ENCODE peak calls at places on chromosomes 12 and 14, in seven cellular contexts. One of them, this sample, is unnamed.

GRCh38 chr12:116919247-116919671 is 8.5 kb downstream of the FBXW8 start:
- DNase-seq in COR-L47: no peak
- DNase-seq in germinal center: peak
- DNase-seq in CD8-positive, alpha-beta memory T cell: no peak
- DNase-seq in HL-60: peak
- DNase-seq in fibroblast of the aortic adventitia: no peak
- DNase-seq in activated naive CD4-positive, alpha-beta T cell treated with Interleukin-2 at 50 U/mL for 16 hours: no peak
- DNase-seq in this sample: peak

GRCh38 chr14:58711382-58711781 is 73.6 kb downstream of the DACT1 start:
- DNase-seq in COR-L47: no peak
- DNase-seq in germinal center: no peak
- DNase-seq in CD8-positive, alpha-beta memory T cell: no peak
- DNase-seq in HL-60: no peak
- DNase-seq in fibroblast of the aortic adventitia: no peak
- DNase-seq in activated naive CD4-positive, alpha-beta T cell treated with Interleukin-2 at 50 U/mL for 16 hours: no peak
- DNase-seq in this sample: no peak

GRCh38 chr12:6084261-6084968 is 40.1 kb downstream of the VWF start:
- DNase-seq in COR-L47: no peak
- DNase-seq in germinal center: no peak
- DNase-seq in CD8-positive, alpha-beta memory T cell: no peak
- DNase-seq in HL-60: no peak
- DNase-seq in fibroblast of the aortic adventitia: peak
- DNase-seq in activated naive CD4-positive, alpha-beta T cell treated with Interleukin-2 at 50 U/mL for 16 hours: no peak
- DNase-seq in this sample: no peak

GRCh38 chr12:117803013-117803412 is 165.8 kb downstream of the KSR2 start:
- DNase-seq in COR-L47: no peak
- DNase-seq in germinal center: no peak
- DNase-seq in CD8-positive, alpha-beta memory T cell: no peak
- DNase-seq in HL-60: no peak
- DNase-seq in fibroblast of the aortic adventitia: no peak
- DNase-seq in activated naive CD4-positive, alpha-beta T cell treated with Interleukin-2 at 50 U/mL for 16 hours: no peak
- DNase-seq in this sample: no peak

GRCh38 chr14:92456215-92457017 is 57.2 kb upstream of the RIN3 start:
- DNase-seq in COR-L47: peak
- DNase-seq in germinal center: no peak
- DNase-seq in CD8-positive, alpha-beta memory T cell: no peak
- DNase-seq in HL-60: peak
- DNase-seq in fibroblast of the aortic adventitia: peak
- DNase-seq in activated naive CD4-positive, alpha-beta T cell treated with Interleukin-2 at 50 U/mL for 16 hours: no peak
- DNase-seq in this sample: peak

GRCh38 chr12:26939953-26940352 is 1.7 kb downstream of the FGFR1OP2 start:
- DNase-seq in COR-L47: no peak
- DNase-seq in germinal center: no peak
- DNase-seq in CD8-positive, alpha-beta memory T cell: no peak
- DNase-seq in HL-60: no peak
- DNase-seq in fibroblast of the aortic adventitia: no peak
- DNase-seq in activated naive CD4-positive, alpha-beta T cell treated with Interleukin-2 at 50 U/mL for 16 hours: no peak
- DNase-seq in this sample: peak

GRCh38 chr14:23140389-23140788 is 21.3 kb upstream of the CEBPE start:
- DNase-seq in COR-L47: no peak
- DNase-seq in germinal center: no peak
- DNase-seq in CD8-positive, alpha-beta memory T cell: no peak
- DNase-seq in HL-60: no peak
- DNase-seq in fibroblast of the aortic adventitia: no peak
- DNase-seq in activated naive CD4-positive, alpha-beta T cell treated with Interleukin-2 at 50 U/mL for 16 hours: no peak
- DNase-seq in this sample: no peak

GRCh38 chr12:58745348-58746125 is 174.8 kb downstream of the LRIG3 start:
- DNase-seq in COR-L47: no peak
- DNase-seq in germinal center: no peak
- DNase-seq in CD8-positive, alpha-beta memory T cell: no peak
- DNase-seq in HL-60: no peak
- DNase-seq in fibroblast of the aortic adventitia: peak
- DNase-seq in activated naive CD4-positive, alpha-beta T cell treated with Interleukin-2 at 50 U/mL for 16 hours: no peak
- DNase-seq in this sample: no peak

GRCh38 chr12:20463920-20464524 is 95.7 kb downstream of the PDE3A start:
- DNase-seq in COR-L47: no peak
- DNase-seq in germinal center: no peak
- DNase-seq in CD8-positive, alpha-beta memory T cell: no peak
- DNase-seq in HL-60: no peak
- DNase-seq in fibroblast of the aortic adventitia: peak
- DNase-seq in activated naive CD4-positive, alpha-beta T cell treated with Interleukin-2 at 50 U/mL for 16 hours: no peak
- DNase-seq in this sample: peak

GRCh38 chr12:6826125-6826733 is 2.0 kb upstream of the P3H3 start:
- DNase-seq in COR-L47: no peak
- DNase-seq in germinal center: no peak
- DNase-seq in CD8-positive, alpha-beta memory T cell: no peak
- DNase-seq in HL-60: no peak
- DNase-seq in fibroblast of the aortic adventitia: no peak
- DNase-seq in activated naive CD4-positive, alpha-beta T cell treated with Interleukin-2 at 50 U/mL for 16 hours: no peak
- DNase-seq in this sample: no peak

GRCh38 chr12:1525858-1526257 is 68.5 kb downstream of the FBXL14 start:
- DNase-seq in COR-L47: no peak
- DNase-seq in germinal center: no peak
- DNase-seq in CD8-positive, alpha-beta memory T cell: no peak
- DNase-seq in HL-60: no peak
- DNase-seq in fibroblast of the aortic adventitia: no peak
- DNase-seq in activated naive CD4-positive, alpha-beta T cell treated with Interleukin-2 at 50 U/mL for 16 hours: no peak
- DNase-seq in this sample: no peak

GRCh38 chr12:52058631-52059324 is 7.5 kb downstream of the NR4A1 start:
- DNase-seq in COR-L47: peak
- DNase-seq in germinal center: no peak
- DNase-seq in CD8-positive, alpha-beta memory T cell: no peak
- DNase-seq in HL-60: no peak
- DNase-seq in fibroblast of the aortic adventitia: peak
- DNase-seq in activated naive CD4-positive, alpha-beta T cell treated with Interleukin-2 at 50 U/mL for 16 hours: no peak
- DNase-seq in this sample: no peak

GRCh38 chr12:111024205-111024794 is 103.9 kb upstream of the MYL2 start:
- DNase-seq in COR-L47: peak
- DNase-seq in germinal center: peak
- DNase-seq in CD8-positive, alpha-beta memory T cell: peak
- DNase-seq in HL-60: peak
- DNase-seq in fibroblast of the aortic adventitia: peak
- DNase-seq in activated naive CD4-positive, alpha-beta T cell treated with Interleukin-2 at 50 U/mL for 16 hours: peak
- DNase-seq in this sample: peak

GRCh38 chr12:107404981-107405380 is 280.6 kb upstream of the PWP1 start:
- DNase-seq in COR-L47: peak
- DNase-seq in germinal center: no peak
- DNase-seq in CD8-positive, alpha-beta memory T cell: no peak
- DNase-seq in HL-60: peak
- DNase-seq in fibroblast of the aortic adventitia: peak
- DNase-seq in activated naive CD4-positive, alpha-beta T cell treated with Interleukin-2 at 50 U/mL for 16 hours: peak
- DNase-seq in this sample: peak

GRCh38 chr12:58465418-58465817 is 454.9 kb downstream of the LRIG3 start:
- DNase-seq in COR-L47: no peak
- DNase-seq in germinal center: no peak
- DNase-seq in CD8-positive, alpha-beta memory T cell: no peak
- DNase-seq in HL-60: no peak
- DNase-seq in fibroblast of the aortic adventitia: peak
- DNase-seq in activated naive CD4-positive, alpha-beta T cell treated with Interleukin-2 at 50 U/mL for 16 hours: no peak
- DNase-seq in this sample: no peak

GRCh38 chr12:91604897-91605296 is 422.3 kb upstream of the DCN start:
- DNase-seq in COR-L47: no peak
- DNase-seq in germinal center: no peak
- DNase-seq in CD8-positive, alpha-beta memory T cell: no peak
- DNase-seq in HL-60: no peak
- DNase-seq in fibroblast of the aortic adventitia: no peak
- DNase-seq in activated naive CD4-positive, alpha-beta T cell treated with Interleukin-2 at 50 U/mL for 16 hours: no peak
- DNase-seq in this sample: no peak

GRCh38 chr14:100103261-100104005 is 38.2 kb downstream of the EVL start:
- DNase-seq in COR-L47: no peak
- DNase-seq in germinal center: no peak
- DNase-seq in CD8-positive, alpha-beta memory T cell: no peak
- DNase-seq in HL-60: no peak
- DNase-seq in fibroblast of the aortic adventitia: peak
- DNase-seq in activated naive CD4-positive, alpha-beta T cell treated with Interleukin-2 at 50 U/mL for 16 hours: peak
- DNase-seq in this sample: no peak

GRCh38 chr12:59077153-59077930 is 157.0 kb upstream of the LRIG3 start:
- DNase-seq in COR-L47: no peak
- DNase-seq in germinal center: no peak
- DNase-seq in CD8-positive, alpha-beta memory T cell: no peak
- DNase-seq in HL-60: no peak
- DNase-seq in fibroblast of the aortic adventitia: peak
- DNase-seq in activated naive CD4-positive, alpha-beta T cell treated with Interleukin-2 at 50 U/mL for 16 hours: no peak
- DNase-seq in this sample: no peak

GRCh38 chr14:104440297-104440956 is 139.1 kb upstream of the C14orf180 start:
- DNase-seq in COR-L47: no peak
- DNase-seq in germinal center: no peak
- DNase-seq in CD8-positive, alpha-beta memory T cell: no peak
- DNase-seq in HL-60: no peak
- DNase-seq in fibroblast of the aortic adventitia: no peak
- DNase-seq in activated naive CD4-positive, alpha-beta T cell treated with Interleukin-2 at 50 U/mL for 16 hours: no peak
- DNase-seq in this sample: no peak

GRCh38 chr12:124391340-124392261 is 96.7 kb downstream of the RFLNA start:
- DNase-seq in COR-L47: no peak
- DNase-seq in germinal center: peak
- DNase-seq in CD8-positive, alpha-beta memory T cell: no peak
- DNase-seq in HL-60: peak
- DNase-seq in fibroblast of the aortic adventitia: peak
- DNase-seq in activated naive CD4-positive, alpha-beta T cell treated with Interleukin-2 at 50 U/mL for 16 hours: peak
- DNase-seq in this sample: peak

GRCh38 chr14:73008501-73008900 is 18.4 kb downstream of the ZFYVE1 start:
- DNase-seq in COR-L47: no peak
- DNase-seq in germinal center: no peak
- DNase-seq in CD8-positive, alpha-beta memory T cell: no peak
- DNase-seq in HL-60: no peak
- DNase-seq in fibroblast of the aortic adventitia: peak
- DNase-seq in activated naive CD4-positive, alpha-beta T cell treated with Interleukin-2 at 50 U/mL for 16 hours: no peak
- DNase-seq in this sample: no peak

GRCh38 chr12:130703733-130704375 is 12.2 kb downstream of the RIMBP2 start:
- DNase-seq in COR-L47: no peak
- DNase-seq in germinal center: no peak
- DNase-seq in CD8-positive, alpha-beta memory T cell: no peak
- DNase-seq in HL-60: no peak
- DNase-seq in fibroblast of the aortic adventitia: no peak
- DNase-seq in activated naive CD4-positive, alpha-beta T cell treated with Interleukin-2 at 50 U/mL for 16 hours: no peak
- DNase-seq in this sample: no peak

GRCh38 chr14:73208846-73209245 is 28.5 kb upstream of the PAPLN start:
- DNase-seq in COR-L47: no peak
- DNase-seq in germinal center: no peak
- DNase-seq in CD8-positive, alpha-beta memory T cell: no peak
- DNase-seq in HL-60: no peak
- DNase-seq in fibroblast of the aortic adventitia: no peak
- DNase-seq in activated naive CD4-positive, alpha-beta T cell treated with Interleukin-2 at 50 U/mL for 16 hours: no peak
- DNase-seq in this sample: no peak

GRCh38 chr12:31218203-31219025 is 107.5 kb downstream of the SINHCAF start:
- DNase-seq in COR-L47: no peak
- DNase-seq in germinal center: no peak
- DNase-seq in CD8-positive, alpha-beta memory T cell: no peak
- DNase-seq in HL-60: no peak
- DNase-seq in fibroblast of the aortic adventitia: no peak
- DNase-seq in activated naive CD4-positive, alpha-beta T cell treated with Interleukin-2 at 50 U/mL for 16 hours: no peak
- DNase-seq in this sample: no peak

GRCh38 chr14:89912667-89913211 is 41.8 kb downstream of the EFCAB11 start:
- DNase-seq in COR-L47: peak
- DNase-seq in germinal center: no peak
- DNase-seq in CD8-positive, alpha-beta memory T cell: no peak
- DNase-seq in HL-60: no peak
- DNase-seq in fibroblast of the aortic adventitia: peak
- DNase-seq in activated naive CD4-positive, alpha-beta T cell treated with Interleukin-2 at 50 U/mL for 16 hours: no peak
- DNase-seq in this sample: no peak

GRCh38 chr12:120562906-120563305 is 18.3 kb downstream of the POP5 start:
- DNase-seq in COR-L47: no peak
- DNase-seq in germinal center: no peak
- DNase-seq in CD8-positive, alpha-beta memory T cell: no peak
- DNase-seq in HL-60: no peak
- DNase-seq in fibroblast of the aortic adventitia: no peak
- DNase-seq in activated naive CD4-positive, alpha-beta T cell treated with Interleukin-2 at 50 U/mL for 16 hours: no peak
- DNase-seq in this sample: no peak